ENCODE peak calls at places on chromosomes 6 and 20, in eight cellular contexts. P is RWPE1; L is AG08395; U is activated CD4-positive, alpha-beta T cell treated with anti-CD3 and anti-CD28 coated beads for 48 hours; V is GM23248; X is prostate gland; N is hypothalamus; I is NCI-H1694. K is an unnamed sample.

GRCh38 chr20:63252157-63252780 is 2.0 kb downstream of the NKAIN4 start:
- DNase-seq in V (no peak), P (no peak), U (no peak), N (no peak), X (no peak), L (no peak), I (no peak), K (no peak)

GRCh38 chr20:16732506-16733152 is 2.8 kb downstream of the SNRPB2 start:
- DNase-seq in V (peak), P (no peak), L (no peak), X (no peak), U (peak), N (no peak), I (no peak), K (no peak)

GRCh38 chr6:40990301-40990700 is 48.7 kb downstream of the UNC5CL start:
- DNase-seq in U (no peak), I (no peak), P (no peak), X (no peak), N (no peak), L (no peak), V (no peak), K (no peak)

GRCh38 chr6:33819021-33819420 is 15.2 kb upstream of the MLN start:
- DNase-seq in U (no peak), N (no peak), I (no peak), L (no peak), X (no peak), P (no peak), V (no peak), K (no peak)

GRCh38 chr6:152170313-152170701 is 362.8 kb downstream of the ESR1 start:
- DNase-seq in I (no peak), X (no peak), N (no peak), P (no peak), V (no peak), U (no peak), L (no peak), K (no peak)

GRCh38 chr20:37243937-37244571 is 17.6 kb downstream of the GHRH start:
- DNase-seq in X (peak), P (no peak), V (no peak), U (no peak), L (no peak), I (peak), N (no peak), K (no peak)

GRCh38 chr6:129476810-129477209 is 233.2 kb downstream of the ARHGAP18 start:
- DNase-seq in V (no peak), X (no peak), L (no peak), U (no peak), I (no peak), N (no peak), P (no peak), K (no peak)

GRCh38 chr6:21396313-21396712 is 197.2 kb upstream of the SOX4 start:
- DNase-seq in L (peak), N (no peak), X (no peak), I (no peak), U (no peak), P (peak), V (peak), K (no peak)

GRCh38 chr20:45254867-45255266 is 503 bp upstream of the SLPI start:
- DNase-seq in V (peak), U (no peak), X (peak), L (peak), N (no peak), P (peak), I (no peak), K (no peak)

GRCh38 chr6:162684961-162685360 is 42.6 kb downstream of the PRKN start:
- DNase-seq in X (no peak), L (no peak), I (no peak), N (no peak), V (no peak), U (no peak), P (peak), K (no peak)

GRCh38 chr20:10714236-10714975 is 40.6 kb upstream of the JAG1 start:
- DNase-seq in P (no peak), U (no peak), V (no peak), X (no peak), N (no peak), I (no peak), L (no peak), K (no peak)

GRCh38 chr6:3500262-3501001 is 43.6 kb upstream of the SLC22A23 start:
- DNase-seq in P (peak), V (peak), L (peak), N (no peak), I (peak), X (peak), U (no peak), K (peak)

GRCh38 chr6:109961666-109962065 is 16.4 kb upstream of the GPR6 start:
- DNase-seq in I (no peak), L (no peak), U (no peak), P (peak), X (no peak), N (no peak), V (peak), K (peak)

GRCh38 chr6:79946773-79947190 is 571 bp downstream of the ELOVL4 start:
- DNase-seq in L (peak), X (peak), I (no peak), U (peak), V (peak), P (peak), N (peak), K (peak)

GRCh38 chr6:137768935-137769334 is 98.1 kb upstream of the TNFAIP3 start:
- DNase-seq in P (no peak), I (no peak), V (no peak), N (no peak), U (no peak), L (no peak), X (no peak), K (no peak)

GRCh38 chr6:55276745-55277627 is 50.3 kb upstream of the GFRAL start:
- DNase-seq in L (peak), I (peak), X (peak), N (no peak), V (peak), P (peak), U (peak), K (peak)

GRCh38 chr20:9261781-9262180 is 192.9 kb downstream of the PLCB4 start:
- DNase-seq in L (no peak), X (no peak), I (no peak), P (no peak), V (no peak), U (no peak), N (no peak), K (no peak)

GRCh38 chr6:112360498-112360897 is 13.4 kb downstream of the RFPL4B start:
- DNase-seq in I (no peak), L (no peak), U (no peak), P (no peak), X (no peak), N (no peak), V (peak), K (no peak)